ENCODE peak calls at places on chromosomes 13 and 19, in eight cellular contexts. F is lower lobe of right lung, W is neural progenitor cell, D is testis, G is ascending aorta, M is body of pancreas, I is aorta, N is transverse colon. L is an unnamed sample.

GRCh38 chr19:49690656-49691242 is at the start of gene CPT1C:
- DNase-seq in F (peak; percentile 73), M (peak; percentile 80), I (peak; percentile 90), G (peak; percentile 82), N (peak; percentile 75), D (peak; percentile 82), W (peak; percentile 95), L (no peak)

GRCh38 chr13:78100481-78100880 is 181.8 kb upstream of the EDNRB start:
- DNase-seq in D (no peak), I (no peak), G (no peak), N (no peak), F (no peak), W (no peak), M (no peak), L (no peak)

GRCh38 chr19:41411682-41412265 is 14.2 kb downstream of the BCKDHA start:
- DNase-seq in D (no peak), W (no peak), M (no peak), N (no peak), G (no peak), I (no peak), F (no peak), L (no peak)

GRCh38 chr13:43877788-43878187 is 1.8 kb downstream of the CCDC122 start:
- DNase-seq in G (no peak), M (no peak), D (no peak), N (no peak), F (no peak), I (no peak), W (no peak), L (no peak)

GRCh38 chr13:21674271-21675009 is 3.6 kb downstream of the FGF9 start:
- DNase-seq in M (peak; percentile 20), N (peak; percentile 23), D (no peak), F (no peak), I (no peak), G (no peak), W (peak; percentile 77), L (no peak)

GRCh38 chr13:100214886-100215285 is 126.0 kb downstream of the PCCA start:
- DNase-seq in I (no peak), N (no peak), W (no peak), M (no peak), F (no peak), G (no peak), D (no peak), L (peak; percentile 99)

GRCh38 chr19:35975608-35976214 is 19.3 kb upstream of the SDHAF1 start:
- DNase-seq in D (no peak), W (peak; percentile 83), M (no peak), F (no peak), N (no peak), G (no peak), I (no peak), L (peak; percentile 13)

GRCh38 chr19:18687740-18688465 is 4.4 kb downstream of the CRTC1 start:
- DNase-seq in D (no peak), F (no peak), G (no peak), M (no peak), N (no peak), W (no peak), I (no peak), L (no peak)

GRCh38 chr19:3656073-3656746 is 29.6 kb upstream of the CACTIN start:
- DNase-seq in D (no peak), N (no peak), I (no peak), G (no peak), F (no peak), W (no peak), M (no peak), L (no peak)

GRCh38 chr13:113137656-113138292 is 15.2 kb downstream of the F10 start:
- DNase-seq in W (peak; percentile 44), N (no peak), G (peak; percentile 37), D (no peak), M (no peak), I (no peak), F (no peak), L (no peak)

GRCh38 chr13:73602295-73602694 is 531.9 kb downstream of the KLF12 start:
- DNase-seq in N (no peak), I (no peak), F (no peak), D (no peak), G (no peak), M (no peak), W (no peak), L (no peak)

GRCh38 chr13:73082471-73082870 is 23.7 kb downstream of the KLF5 start:
- DNase-seq in M (no peak), I (no peak), F (no peak), W (no peak), D (no peak), G (no peak), N (no peak), L (no peak)

GRCh38 chr13:107239213-107239612 is 671.3 kb upstream of the ARGLU1 start:
- DNase-seq in I (no peak), N (no peak), D (no peak), W (no peak), M (no peak), G (no peak), F (no peak), L (no peak)

GRCh38 chr19:590396-590745 is 690 bp downstream of the HCN2 start:
- DNase-seq in M (no peak), I (no peak), N (no peak), D (no peak), F (no peak), W (peak; percentile 66), G (no peak), L (no peak)

GRCh38 chr19:7860166-7860901 is 13.9 kb downstream of the PRR36 start:
- DNase-seq in N (no peak), M (no peak), D (no peak), W (no peak), I (no peak), G (no peak), F (no peak), L (no peak)

GRCh38 chr19:39410620-39411005 is 1.9 kb upstream of the PLEKHG2 start:
- DNase-seq in G (peak; percentile 78), D (no peak), M (no peak), I (no peak), W (peak; percentile 24), F (no peak), N (peak; percentile 50), L (no peak)
- H3K4me1 ChIP-seq in G (peaks cover 9% of the 10 kb centered on the region), D (peaks cover 23% of the 10 kb centered on the region), M (peaks cover 60% of the 10 kb centered on the region), I (no peaks in the 10 kb centered on the region), W (peaks cover 27% of the 10 kb centered on the region), F (peaks cover 35% of the 10 kb centered on the region), N (peaks cover 55% of the 10 kb centered on the region), L (peaks cover 53% of the 10 kb centered on the region)

DNA sequence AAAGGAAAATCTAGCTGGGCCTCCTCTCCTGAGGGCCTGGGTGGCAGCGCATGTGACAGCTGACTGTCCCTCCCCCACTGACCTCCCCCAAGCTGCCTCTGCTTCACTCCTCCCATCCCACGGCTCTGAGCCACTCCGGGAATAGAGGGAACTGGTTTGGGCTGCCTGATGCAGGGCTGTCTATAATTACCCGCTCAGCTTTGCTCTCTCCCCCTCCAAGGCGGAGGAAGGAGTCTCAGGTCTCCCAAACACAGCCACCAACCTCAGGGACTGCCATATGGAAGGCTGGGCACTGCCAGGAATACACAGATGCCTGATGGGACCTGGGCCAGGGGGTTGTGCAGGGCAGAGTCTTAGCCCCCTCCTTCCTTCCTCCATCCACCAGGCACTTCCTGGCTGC is 7.8 kb downstream of the NAPA start:
- DNase-seq in W (no peak), F (no peak), D (peak; percentile 84), M (peak; percentile 49), G (no peak), I (no peak), N (no peak), L (no peak)
- H3K27ac ChIP-seq in W (no peak overlapping the region), F (peak overlapping the region; percentile 18), D (peak overlapping the region; percentile 55), M (peak overlapping the region; percentile 69), G (no peak overlapping the region), I (no peak overlapping the region), N (no peak overlapping the region), L (no peak overlapping the region)

DNA sequence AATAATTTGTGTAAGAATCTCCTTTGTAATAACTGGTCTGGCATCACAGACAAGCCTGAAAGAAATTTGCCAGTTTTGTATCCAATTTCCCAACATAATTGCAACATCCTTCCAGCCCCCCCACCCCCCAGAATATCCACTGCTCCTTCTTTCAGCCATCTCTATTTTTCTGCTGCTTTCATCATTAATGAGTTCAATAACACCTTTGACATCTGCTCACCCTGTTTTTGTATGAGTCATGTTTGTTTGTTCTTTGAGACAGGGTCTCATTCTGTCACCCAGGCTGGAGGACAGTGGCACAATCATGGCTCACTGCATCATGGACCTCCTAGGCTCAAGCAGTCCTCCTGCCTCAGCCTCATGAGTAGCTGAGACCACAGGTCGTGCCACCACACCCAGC is 6.9 kb upstream of the ZC3H4 start:
- DNase-seq in D (no peak), F (no peak), N (no peak), M (no peak), G (no peak), I (peak; percentile 42), W (no peak), L (no peak)
- H3K4me1 ChIP-seq in D (no peaks in the 10 kb centered on the region), F (no peaks in the 10 kb centered on the region), N (peaks cover 5% of the 10 kb centered on the region), M (peaks cover 4% of the 10 kb centered on the region), G (no peaks in the 10 kb centered on the region), I (no peaks in the 10 kb centered on the region), W (no peaks in the 10 kb centered on the region), L (peaks cover 29% of the 10 kb centered on the region)

DNA sequence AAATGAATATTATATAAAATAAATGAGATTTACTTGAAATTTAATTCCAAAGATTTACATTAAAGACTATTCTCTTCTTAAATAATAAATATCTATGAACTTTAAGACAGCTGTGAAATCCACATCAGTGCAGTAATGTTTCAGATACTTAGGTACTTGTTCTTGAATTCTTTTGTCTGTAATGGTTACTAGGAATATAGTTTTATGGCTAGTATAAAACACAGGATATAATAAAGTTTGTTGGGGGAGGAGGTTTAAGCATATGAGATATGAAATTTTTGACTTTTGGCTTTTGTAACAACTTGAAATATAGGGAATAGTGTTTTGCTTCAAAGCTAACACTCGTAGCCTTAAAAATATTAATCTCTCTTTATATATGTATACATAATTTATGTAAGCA is 46.2 kb downstream of the B3GLCT start:
- DNase-seq in D (no peak), F (no peak), I (no peak), G (no peak), W (no peak), M (no peak), N (no peak), L (no peak)
- H3K27ac ChIP-seq in D (no peak overlapping the region), F (no peak overlapping the region), I (no peak overlapping the region), G (no peak overlapping the region), W (no peak overlapping the region), M (no peak overlapping the region), N (no peak overlapping the region), L (no peak overlapping the region)

GRCh38 chr13:50713849-50714248 is 129.6 kb downstream of the DLEU7 start:
- DNase-seq in I (no peak), G (no peak), W (no peak), N (peak; percentile 8), M (no peak), D (no peak), F (peak; percentile 51), L (peak; percentile 50)

GRCh38 chr13:50712469-50712868 is 131.0 kb downstream of the DLEU7 start:
- DNase-seq in N (no peak), I (no peak), F (no peak), M (no peak), D (no peak), G (no peak), W (no peak), L (no peak)

GRCh38 chr13:50712882-50713281 is 130.6 kb downstream of the DLEU7 start:
- DNase-seq in F (no peak), G (no peak), N (no peak), I (no peak), W (no peak), M (no peak), D (no peak), L (no peak)

GRCh38 chr13:50708461-50708860 is 135.0 kb downstream of the DLEU7 start:
- DNase-seq in W (no peak), F (no peak), N (no peak), I (no peak), M (no peak), G (no peak), D (no peak), L (no peak)

GRCh38 chr13:50711449-50711848 is 132.0 kb downstream of the DLEU7 start:
- DNase-seq in W (no peak), N (no peak), I (no peak), M (no peak), D (no peak), F (no peak), G (no peak), L (no peak)
- H3K4me1 ChIP-seq in W (no peaks in the 10 kb centered on the region), N (no peaks in the 10 kb centered on the region), I (no peaks in the 10 kb centered on the region), M (no peaks in the 10 kb centered on the region), D (peaks cover 12% of the 10 kb centered on the region), F (peaks cover 21% of the 10 kb centered on the region), G (no peaks in the 10 kb centered on the region), L (peaks cover 14% of the 10 kb centered on the region)